ENCODE peak calls at places on chromosomes 3 and 15, in four cellular contexts. E is psoas muscle, T is left lung, P is heart left ventricle. M is an unnamed sample.

GRCh38 chr3:129278970-129279906 is 568 bp downstream of the HMCES start:
- DNase-seq in P (peak; percentile 34), T (peak; percentile 45), E (peak; percentile 67), M (peak; percentile 62)

GRCh38 chr15:28140062-28140461 is 40.9 kb upstream of the OCA2 start:
- DNase-seq in P (no peak), T (no peak), E (no peak), M (no peak)

GRCh38 chr3:34019158-34019557 is 220.7 kb downstream of the PDCD6IP start:
- DNase-seq in T (no peak), P (no peak), E (no peak), M (no peak)

GRCh38 chr3:149603126-149604074 is 54.4 kb downstream of the WWTR1 start:
- DNase-seq in E (no peak), P (no peak), T (no peak), M (no peak)

GRCh38 chr15:68252925-68253534 is 23.5 kb upstream of the CLN6 start:
- DNase-seq in E (no peak), P (no peak), T (no peak), M (no peak)

GRCh38 chr3:50417637-50418033 is 58.3 kb upstream of the TMEM115 start:
- DNase-seq in P (no peak), T (no peak), E (no peak), M (no peak)

GRCh38 chr3:56806407-56806806 is 4.7 kb upstream of the ARHGEF3 start:
- DNase-seq in E (no peak), P (no peak), T (no peak), M (no peak)

GRCh38 chr3:194575484-194576210 is 57.6 kb downstream of the TMEM44 start:
- DNase-seq in T (no peak), P (no peak), E (peak; percentile 54), M (no peak)

GRCh38 chr15:31801152-31801551 is 229.2 kb upstream of the CHRNA7 start:
- DNase-seq in T (peak; percentile 46), E (no peak), P (no peak), M (peak; percentile 49)

GRCh38 chr3:189944285-189945145 is 176.2 kb downstream of the P3H2 start:
- DNase-seq in E (no peak), P (no peak), T (no peak), M (no peak)

GRCh38 chr3:13711911-13712650 is 163.2 kb downstream of the FBLN2 start:
- DNase-seq in E (no peak), P (peak; percentile 1), T (peak; percentile 3), M (no peak)

GRCh38 chr3:111616417-111617105 is 21.4 kb upstream of the ZBED2 start:
- DNase-seq in T (peak; percentile 49), P (no peak), E (no peak), M (peak; percentile 49)

GRCh38 chr15:85579957-85580694 is 199.7 kb downstream of the AKAP13 start:
- DNase-seq in P (peak; percentile 56), T (peak; percentile 52), E (no peak), M (no peak)

GRCh38 chr3:6732807-6733206 is 128.1 kb upstream of the GRM7 start:
- DNase-seq in T (no peak), P (no peak), E (no peak), M (no peak)

DNA sequence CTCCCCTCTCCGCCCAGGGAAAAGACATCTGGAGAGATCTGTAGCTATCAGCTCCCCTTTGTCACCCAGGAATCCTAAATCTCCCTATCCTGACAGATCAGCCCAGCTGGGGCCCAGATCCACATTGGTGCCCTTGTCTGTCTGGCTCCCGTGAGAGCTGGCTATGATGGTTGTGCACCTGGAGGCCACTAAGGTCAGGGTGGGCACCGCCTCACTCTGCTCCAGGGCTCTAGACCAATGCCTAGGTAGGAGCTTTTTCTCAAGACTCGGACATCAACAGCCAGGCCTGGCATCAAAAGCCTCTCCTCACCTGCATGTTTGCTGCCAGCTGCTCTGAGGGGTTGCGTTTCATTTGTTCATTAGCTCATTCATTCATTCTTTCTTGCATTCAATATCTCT is 142.7 kb downstream of the SMAD6 start:
- DNase-seq in P (no peak), E (no peak), T (no peak), M (peak; percentile 27)
- H3K4me1 ChIP-seq in P (peaks cover 43% of the 10 kb centered on the region), E (peaks cover 5% of the 10 kb centered on the region), T (peaks cover 12% of the 10 kb centered on the region), M (peaks cover 35% of the 10 kb centered on the region)

GRCh38 chr15:36907295-36907694 is 193.1 kb downstream of the MEIS2 start:
- DNase-seq in E (no peak), T (no peak), P (no peak), M (no peak)
- H3K4me1 ChIP-seq in E (no peaks in the 10 kb centered on the region), T (no peaks in the 10 kb centered on the region), P (peaks cover 15% of the 10 kb centered on the region), M (peaks cover 6% of the 10 kb centered on the region)

GRCh38 chr3:151156618-151157216 is 46.3 kb downstream of the GPR171 start:
- DNase-seq in P (no peak), E (no peak), T (no peak), M (no peak)

GRCh38 chr3:151155409-151156128 is 47.4 kb downstream of the GPR171 start:
- DNase-seq in P (no peak), E (no peak), T (no peak), M (no peak)

GRCh38 chr3:151154566-151154965 is 48.5 kb downstream of the GPR171 start:
- DNase-seq in T (no peak), E (no peak), P (no peak), M (no peak)

GRCh38 chr3:151165221-151165620 is 37.8 kb downstream of the GPR171 start:
- DNase-seq in T (no peak), P (no peak), E (no peak), M (no peak)

DNA sequence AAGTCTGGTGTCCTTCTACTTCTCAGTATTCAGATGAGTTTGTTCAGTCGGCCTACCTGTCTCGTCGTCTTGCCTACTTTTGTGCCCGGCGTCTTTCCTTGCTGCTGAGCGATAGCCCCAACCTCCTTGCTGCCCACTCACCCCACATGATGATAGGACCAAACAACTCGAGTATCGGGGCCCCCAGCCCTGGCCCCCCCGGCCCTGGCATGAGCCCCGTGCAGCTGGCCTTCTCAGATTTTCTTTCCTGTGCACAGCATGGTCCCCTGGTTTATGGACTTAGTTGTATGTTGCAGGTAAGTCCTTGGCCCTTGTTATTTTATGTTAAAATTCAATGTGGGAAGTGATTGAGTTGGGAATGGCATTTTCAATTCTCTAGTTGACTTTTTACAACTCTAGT is 43.2 kb downstream of the GPR171 start:
- DNase-seq in P (no peak), E (no peak), T (no peak), M (no peak)
- H3K4me1 ChIP-seq in P (peaks cover 5% of the 10 kb centered on the region), E (no peaks in the 10 kb centered on the region), T (no peaks in the 10 kb centered on the region), M (no peaks in the 10 kb centered on the region)

DNA sequence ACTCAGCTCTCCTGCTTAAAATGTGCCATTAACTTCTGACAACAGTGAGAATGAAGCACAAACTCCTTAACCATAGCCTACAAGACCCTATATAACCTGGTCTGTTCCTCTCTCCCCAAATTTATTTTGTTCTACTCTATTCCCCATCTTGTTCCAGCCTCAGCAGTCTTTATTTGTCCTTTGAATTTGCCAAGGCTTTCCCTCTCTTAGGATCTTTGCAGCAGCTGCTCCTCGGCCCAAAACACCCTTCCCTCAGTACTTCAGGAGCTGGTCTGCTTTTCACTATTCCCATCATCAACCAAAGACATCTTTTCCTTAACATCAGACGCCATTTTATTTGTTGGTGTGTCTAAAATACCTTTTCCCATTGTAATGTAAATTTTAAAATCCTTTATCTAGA is 10.2 kb downstream of the PRICKLE2 start:
- DNase-seq in T (no peak), P (no peak), E (no peak), M (no peak)
- H3K4me1 ChIP-seq in T (peaks cover 24% of the 10 kb centered on the region), P (peaks cover 78% of the 10 kb centered on the region), E (peaks cover 9% of the 10 kb centered on the region), M (peaks cover 77% of the 10 kb centered on the region)

DNA sequence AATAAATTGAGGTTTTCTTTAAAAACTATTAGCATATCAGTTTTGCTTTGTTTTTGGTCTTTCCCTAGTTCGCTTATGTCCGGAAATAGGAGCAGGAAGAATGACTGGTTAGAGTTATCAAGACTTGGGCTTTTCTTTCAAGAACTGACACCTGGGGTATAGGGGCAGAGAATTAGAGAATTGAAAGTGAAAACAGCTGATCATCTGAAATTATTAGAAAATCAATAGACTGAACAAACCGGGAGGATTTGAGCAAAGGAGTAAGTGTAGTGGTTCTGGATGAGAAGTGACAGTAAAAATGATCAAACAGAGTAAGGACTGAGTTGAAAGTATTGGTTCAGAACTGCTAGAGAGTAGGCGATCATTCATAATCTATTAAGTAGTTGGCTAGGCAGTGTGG is 6.0 kb downstream of the MINDY2 start:
- DNase-seq in T (no peak), P (no peak), E (no peak), M (no peak)
- H3K4me1 ChIP-seq in T (peaks cover 18% of the 10 kb centered on the region), P (peaks cover 36% of the 10 kb centered on the region), E (peaks cover 27% of the 10 kb centered on the region), M (peaks cover 35% of the 10 kb centered on the region)

GRCh38 chr15:75131269-75131643 is 70.4 kb upstream of the C15orf39 start:
- DNase-seq in T (no peak), P (no peak), E (no peak), M (no peak)
- H3K4me1 ChIP-seq in T (no peaks in the 10 kb centered on the region), P (no peaks in the 10 kb centered on the region), E (no peaks in the 10 kb centered on the region), M (peaks cover 15% of the 10 kb centered on the region)

DNA sequence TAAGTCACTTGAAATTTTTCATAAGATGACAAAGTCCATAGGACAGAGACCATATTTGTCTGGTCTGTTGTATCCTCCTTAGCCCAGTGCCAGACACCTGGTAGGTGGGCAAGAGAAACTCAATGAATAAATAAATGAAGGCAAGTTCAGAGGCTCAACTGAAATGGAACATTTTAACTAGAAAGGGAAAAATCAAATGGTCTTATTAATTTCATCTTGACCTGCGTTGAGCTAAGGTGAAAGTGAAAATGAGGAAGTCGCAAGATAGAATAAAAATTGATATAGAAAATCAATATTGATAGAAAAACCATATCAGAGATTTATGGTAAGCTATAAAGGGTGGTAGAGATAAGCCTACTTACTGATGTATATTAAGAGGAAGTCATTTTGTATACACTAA is 3.0 kb downstream of the NFKBIZ start:
- DNase-seq in E (no peak), P (no peak), T (no peak), M (no peak)
- H3K4me1 ChIP-seq in E (no peaks in the 10 kb centered on the region), P (peaks cover 27% of the 10 kb centered on the region), T (peaks cover 6% of the 10 kb centered on the region), M (peaks cover 73% of the 10 kb centered on the region)

DNA sequence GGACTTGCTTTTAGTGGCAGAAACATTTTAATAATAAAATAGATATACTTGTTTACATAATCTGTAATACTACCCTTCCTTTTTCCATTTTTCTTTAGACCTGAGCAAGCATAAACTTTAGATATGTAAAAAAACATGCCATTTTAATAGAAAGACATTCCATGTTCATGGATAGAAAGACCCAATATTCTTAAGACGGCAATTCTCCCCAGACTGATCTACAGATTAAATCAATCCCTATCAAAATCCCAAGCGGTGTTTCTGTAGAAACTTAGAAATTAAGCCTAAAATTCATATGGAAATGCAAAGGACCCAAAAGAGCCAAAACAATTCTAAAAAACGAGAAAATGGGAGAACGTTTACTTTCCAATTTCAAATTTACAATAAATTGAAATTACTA is 11.6 kb downstream of the MRPS25 start:
- DNase-seq in E (no peak), P (no peak), T (no peak), M (no peak)
- H3K4me1 ChIP-seq in E (no peaks in the 10 kb centered on the region), P (no peaks in the 10 kb centered on the region), T (no peaks in the 10 kb centered on the region), M (no peaks in the 10 kb centered on the region)

DNA sequence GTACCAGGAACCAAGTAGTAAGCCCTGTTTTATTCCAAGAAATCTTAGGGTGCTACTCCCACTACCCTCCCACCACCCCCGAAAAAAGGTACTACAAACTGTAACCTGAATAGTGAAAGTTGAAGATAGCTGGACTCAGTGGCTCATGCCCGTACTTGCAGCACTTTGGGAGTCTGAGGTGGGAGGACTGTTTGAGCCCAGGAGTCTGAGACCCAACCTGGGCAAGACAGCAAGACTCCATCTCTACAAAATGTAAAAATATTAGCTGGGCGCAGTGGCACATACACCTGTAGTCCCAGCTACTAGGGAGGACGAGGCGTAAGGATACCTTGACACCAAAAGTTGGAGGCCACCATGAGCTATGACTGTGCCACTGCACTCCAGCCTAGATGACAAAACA is 7.9 kb downstream of the RHOA start:
- DNase-seq in P (no peak), E (no peak), T (no peak), M (peak; percentile 5)
- H3K4me1 ChIP-seq in P (peaks cover 69% of the 10 kb centered on the region), E (peaks cover 66% of the 10 kb centered on the region), T (peaks cover 43% of the 10 kb centered on the region), M (peaks cover 92% of the 10 kb centered on the region)